ENCODE peak calls at places on chromosomes 2 and 18, in ten cellular contexts. X, E, N, R, D, A, G, F, Y and U are unnamed samples.
A peak's percentile ranks its signal among the peaks of the same experiment; 100 is the strongest.

GRCh38 chr2:146986161-146986560 is 858.7 kb upstream of the ACVR2A start:
- DNase-seq in R (no peak), A (no peak), G (no peak), Y (no peak), E (no peak), F (no peak), D (no peak), N (peak; percentile 23), X (no peak), U (no peak)

GRCh38 chr2:46296216-46296839 is 879 bp upstream of the EPAS1 start:
- DNase-seq in Y (no peak), G (no peak), R (peak; percentile 65), E (no peak), X (peak; percentile 43), F (peak; percentile 86), N (no peak), D (peak; percentile 64), A (peak; percentile 32), U (peak; percentile 49)

GRCh38 chr2:101956465-101957030 is 35.2 kb upstream of the IL1R2 start:
- DNase-seq in R (no peak), Y (no peak), F (no peak), G (no peak), A (no peak), N (no peak), E (no peak), X (no peak), D (no peak), U (no peak)

GRCh38 chr2:54306561-54306960 is 50.5 kb upstream of the TSPYL6 start:
- DNase-seq in A (no peak), N (no peak), X (no peak), R (no peak), Y (no peak), G (no peak), F (no peak), D (no peak), E (no peak), U (no peak)

GRCh38 chr2:23425338-23425871 is 40.4 kb downstream of the KLHL29 start:
- DNase-seq in N (no peak), D (no peak), A (no peak), R (no peak), E (no peak), G (no peak), F (no peak), Y (no peak), X (no peak), U (no peak)

GRCh38 chr18:49560277-49561126 is 1.4 kb upstream of the LIPG start:
- DNase-seq in D (peak; percentile 42), G (no peak), E (no peak), N (no peak), X (no peak), F (no peak), A (no peak), Y (no peak), R (no peak), U (peak; percentile 56)

GRCh38 chr2:241777686-241778627 is 1.3 kb downstream of the GAL3ST2 start:
- DNase-seq in N (no peak), D (no peak), F (no peak), Y (no peak), R (no peak), G (no peak), X (no peak), E (no peak), A (peak; percentile 5), U (no peak)

GRCh38 chr18:2848879-2849254 is 2.1 kb downstream of the EMILIN2 start:
- DNase-seq in E (no peak), D (no peak), G (no peak), R (no peak), N (no peak), X (no peak), F (no peak), Y (peak; percentile 24), A (no peak), U (no peak)

GRCh38 chr2:28359222-28360065 is 33.2 kb upstream of the FOSL2 start:
- DNase-seq in A (no peak), Y (peak; percentile 53), N (peak; percentile 57), R (peak; percentile 84), G (peak; percentile 69), D (no peak), E (no peak), X (no peak), F (no peak), U (peak; percentile 73)

GRCh38 chr2:161384864-161385263 is 31.2 kb upstream of the TBR1 start:
- DNase-seq in E (no peak), F (no peak), D (no peak), G (no peak), X (no peak), A (no peak), N (peak; percentile 49), Y (no peak), R (no peak), U (no peak)

GRCh38 chr2:137881711-137882110 is 82.6 kb upstream of the HNMT start:
- DNase-seq in G (no peak), E (no peak), N (no peak), A (no peak), R (no peak), F (no peak), D (no peak), Y (no peak), X (no peak), U (no peak)

GRCh38 chr2:137888845-137889244 is 75.4 kb upstream of the HNMT start:
- DNase-seq in F (no peak), E (peak; percentile 13), X (peak; percentile 61), G (peak; percentile 63), Y (no peak), D (peak; percentile 44), A (no peak), R (peak; percentile 51), N (no peak), U (peak; percentile 29)

DNA sequence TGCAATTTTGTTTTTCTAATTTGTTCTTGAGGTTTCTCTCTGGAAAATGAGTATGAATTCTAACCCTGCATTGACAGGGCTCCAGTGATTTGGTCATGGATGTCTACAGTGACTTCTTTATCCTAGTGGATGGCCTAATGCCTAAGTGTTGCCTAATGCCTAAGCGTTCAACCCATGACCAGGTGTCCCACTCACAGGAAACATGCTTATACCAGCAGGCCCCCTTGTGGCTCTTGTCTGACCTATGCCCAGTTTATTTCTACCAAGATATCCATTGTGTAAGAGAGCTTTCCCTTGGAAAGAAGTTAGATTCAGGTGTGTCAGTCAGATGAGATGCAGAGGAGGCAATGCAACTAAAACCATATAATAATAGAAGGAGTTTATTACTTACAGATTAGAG is 77.8 kb upstream of the HNMT start:
- DNase-seq in X (peak; percentile 52), F (no peak), Y (no peak), G (peak; percentile 83), A (no peak), R (no peak), D (no peak), N (no peak), E (no peak), U (no peak)
- TF ChIP-seq EP300 in X (no peak), F (no peak), Y (no peak), G (no peak), A (no peak), R (no peak), D (no peak), N (no peak), E (no peak), U (no peak)

GRCh38 chr2:65388051-65388531 is 44.3 kb downstream of the SPRED2 start:
- DNase-seq in G (no peak), A (no peak), N (peak; percentile 77), R (peak; percentile 45), D (no peak), E (no peak), X (no peak), F (no peak), Y (no peak), U (no peak)
- TF ChIP-seq EP300 in G (no peak), A (no peak), N (peak; percentile 18), R (no peak), D (no peak), E (no peak), X (no peak), F (no peak), Y (no peak), U (no peak)

DNA sequence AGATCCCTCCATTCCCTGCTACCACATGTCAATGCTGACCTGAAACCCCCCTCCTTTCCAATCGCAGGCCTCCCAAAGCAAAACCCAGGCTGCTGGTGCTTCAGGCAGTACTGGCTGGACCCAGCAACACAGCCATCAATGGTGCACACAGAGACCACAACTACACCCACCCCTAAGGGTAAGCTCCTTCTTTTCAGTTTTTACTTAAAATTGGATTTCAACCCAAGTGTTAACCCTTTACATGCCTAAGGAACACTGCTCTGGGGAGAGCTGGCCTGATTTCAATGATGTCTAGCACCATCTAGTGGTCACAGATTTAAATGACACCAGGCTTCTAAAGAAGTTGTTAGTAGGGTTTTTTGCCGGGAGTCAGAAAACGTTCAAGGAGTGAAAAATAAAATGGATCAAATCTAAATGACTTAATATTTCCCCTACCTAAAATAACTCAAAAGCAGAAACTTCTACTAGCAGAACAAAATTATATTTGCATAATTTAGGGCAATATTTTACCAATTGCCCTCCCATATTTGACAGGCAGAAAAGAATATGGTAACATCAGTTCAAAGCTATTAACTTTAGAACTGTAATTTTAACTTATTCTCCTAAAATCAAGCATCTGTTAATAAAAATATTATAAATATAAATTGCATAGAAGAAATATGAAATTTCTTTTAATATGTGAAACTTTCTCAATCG is 24.6 kb downstream of the FECH start:
- DNase-seq in A (no peak), G (peak; percentile 47), X (peak; percentile 32), Y (peak; percentile 63), N (no peak), E (no peak), R (no peak), F (no peak), D (no peak), U (no peak)
- TF ChIP-seq EP300 in A (no peak), G (no peak), X (no peak), Y (no peak), N (no peak), E (no peak), R (no peak), F (no peak), D (no peak), U (no peak)

DNA sequence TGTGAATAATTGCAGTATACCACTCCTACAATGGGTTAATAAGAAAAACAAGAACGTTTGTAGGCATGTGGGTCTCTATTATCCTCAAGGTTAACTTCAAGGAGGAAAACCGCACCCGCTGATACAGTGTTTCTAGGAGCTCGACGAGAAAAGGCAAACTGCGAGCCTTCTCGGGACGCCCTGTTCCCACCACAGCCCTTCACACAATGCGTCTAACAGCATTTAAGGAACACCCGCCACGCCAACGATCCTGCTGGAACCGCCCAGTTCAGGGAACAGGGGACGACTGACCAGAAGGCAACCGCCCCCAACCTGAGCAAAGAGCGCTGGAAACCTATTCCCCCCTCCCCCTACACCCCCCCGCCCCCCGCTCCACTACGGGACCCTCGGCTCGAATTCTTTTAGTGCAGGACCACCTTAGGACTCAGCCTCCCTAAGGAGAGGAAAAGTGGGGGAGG is 710 bp upstream of the TMSB10 start:
- DNase-seq in Y (peak; percentile 33), F (peak; percentile 92), R (peak; percentile 83), E (no peak), D (peak; percentile 91), X (peak; percentile 80), N (no peak), A (peak; percentile 82), G (no peak), U (peak; percentile 90)
- TF ChIP-seq EP300 in Y (no peak), F (peak; percentile 63), R (peak; percentile 71), E (no peak), D (no peak), X (peak; percentile 4), N (no peak), A (peak; percentile 95), G (no peak), U (peak; percentile 78)

GRCh38 chr18:46013484-46014189 is 46.5 kb upstream of the EPG5 start:
- DNase-seq in R (no peak), G (no peak), X (no peak), E (no peak), D (no peak), N (no peak), A (no peak), F (no peak), Y (no peak), U (no peak)
- TF ChIP-seq EP300 in R (no peak), G (no peak), X (no peak), E (no peak), D (no peak), N (peak; percentile 45), A (no peak), F (no peak), Y (no peak), U (no peak)